ENCODE peak calls at places on chromosomes 2 and 18, in seven cellular contexts. One of them, this sample, is unnamed.

GRCh38 chr2:182907081-182907830 is 40.8 kb upstream of the FRZB start:
- DNase-seq in left lung: no peak
- DNase-seq in AG10803: no peak
- DNase-seq in GM13977: no peak
- DNase-seq in AG09319: no peak
- DNase-seq in activated B cell treated with CpG ODN at 0.5 μM for 24 hours: no peak
- DNase-seq in cardiac fibroblast: peak; percentile 22
- DNase-seq in this sample: no peak

GRCh38 chr2:221492606-221493005 is 79.5 kb downstream of the EPHA4 start:
- DNase-seq in left lung: no peak
- DNase-seq in AG10803: peak; percentile 84
- DNase-seq in GM13977: no peak
- DNase-seq in AG09319: no peak
- DNase-seq in activated B cell treated with CpG ODN at 0.5 μM for 24 hours: no peak
- DNase-seq in cardiac fibroblast: peak; percentile 8
- DNase-seq in this sample: no peak

GRCh38 chr18:32847719-32848118 is 74.9 kb upstream of the KLHL14 start:
- DNase-seq in left lung: no peak
- DNase-seq in AG10803: no peak
- DNase-seq in GM13977: no peak
- DNase-seq in AG09319: no peak
- DNase-seq in activated B cell treated with CpG ODN at 0.5 μM for 24 hours: no peak
- DNase-seq in cardiac fibroblast: no peak
- DNase-seq in this sample: no peak

GRCh38 chr2:219362524-219363164 is 25.1 kb downstream of the DNPEP start:
- DNase-seq in left lung: no peak
- DNase-seq in AG10803: peak; percentile 98
- DNase-seq in GM13977: peak; percentile 41
- DNase-seq in AG09319: peak; percentile 91
- DNase-seq in activated B cell treated with CpG ODN at 0.5 μM for 24 hours: no peak
- DNase-seq in cardiac fibroblast: peak; percentile 95
- DNase-seq in this sample: no peak

GRCh38 chr2:133641497-133641896 is 73.2 kb upstream of the NCKAP5 start:
- DNase-seq in left lung: no peak
- DNase-seq in AG10803: no peak
- DNase-seq in GM13977: no peak
- DNase-seq in AG09319: no peak
- DNase-seq in activated B cell treated with CpG ODN at 0.5 μM for 24 hours: no peak
- DNase-seq in cardiac fibroblast: peak; percentile 35
- DNase-seq in this sample: no peak

GRCh38 chr2:881204-881918 is 69.3 kb upstream of the SNTG2 start:
- DNase-seq in left lung: no peak
- DNase-seq in AG10803: peak; percentile 11
- DNase-seq in GM13977: peak; percentile 57
- DNase-seq in AG09319: peak; percentile 25
- DNase-seq in activated B cell treated with CpG ODN at 0.5 μM for 24 hours: no peak
- DNase-seq in cardiac fibroblast: no peak
- DNase-seq in this sample: no peak

GRCh38 chr18:61870151-61870550 is 22.7 kb downstream of the RNF152 start:
- DNase-seq in left lung: no peak
- DNase-seq in AG10803: peak; percentile 59
- DNase-seq in GM13977: no peak
- DNase-seq in AG09319: peak; percentile 62
- DNase-seq in activated B cell treated with CpG ODN at 0.5 μM for 24 hours: no peak
- DNase-seq in cardiac fibroblast: peak; percentile 74
- DNase-seq in this sample: no peak

GRCh38 chr2:203549406-203549805 is 14.3 kb upstream of the RAPH1 start:
- DNase-seq in left lung: no peak
- DNase-seq in AG10803: peak; percentile 49
- DNase-seq in GM13977: no peak
- DNase-seq in AG09319: no peak
- DNase-seq in activated B cell treated with CpG ODN at 0.5 μM for 24 hours: no peak
- DNase-seq in cardiac fibroblast: no peak
- DNase-seq in this sample: no peak

GRCh38 chr18:76490701-76491171 is 4.3 kb downstream of the ZNF516 start:
- DNase-seq in left lung: peak; percentile 88
- DNase-seq in AG10803: no peak
- DNase-seq in GM13977: peak; percentile 60
- DNase-seq in AG09319: no peak
- DNase-seq in activated B cell treated with CpG ODN at 0.5 μM for 24 hours: peak; percentile 44
- DNase-seq in cardiac fibroblast: peak; percentile 21
- DNase-seq in this sample: peak; percentile 65

GRCh38 chr2:144703852-144704324 is 184.0 kb upstream of the ZEB2 start:
- DNase-seq in left lung: no peak
- DNase-seq in AG10803: peak; percentile 74
- DNase-seq in GM13977: no peak
- DNase-seq in AG09319: peak; percentile 10
- DNase-seq in activated B cell treated with CpG ODN at 0.5 μM for 24 hours: peak; percentile 27
- DNase-seq in cardiac fibroblast: peak; percentile 89
- DNase-seq in this sample: no peak

GRCh38 chr2:238053195-238053776 is 7.5 kb upstream of the SCLY start:
- DNase-seq in left lung: no peak
- DNase-seq in AG10803: peak; percentile 13
- DNase-seq in GM13977: no peak
- DNase-seq in AG09319: no peak
- DNase-seq in activated B cell treated with CpG ODN at 0.5 μM for 24 hours: no peak
- DNase-seq in cardiac fibroblast: peak; percentile 21
- DNase-seq in this sample: no peak

GRCh38 chr2:55489467-55490062 is 30.0 kb upstream of the CFAP36 start:
- DNase-seq in left lung: no peak
- DNase-seq in AG10803: no peak
- DNase-seq in GM13977: no peak
- DNase-seq in AG09319: no peak
- DNase-seq in activated B cell treated with CpG ODN at 0.5 μM for 24 hours: no peak
- DNase-seq in cardiac fibroblast: no peak
- DNase-seq in this sample: no peak

GRCh38 chr2:176002684-176003225 is 688 bp upstream of the LNPK start:
- DNase-seq in left lung: no peak
- DNase-seq in AG10803: peak; percentile 11
- DNase-seq in GM13977: peak; percentile 23
- DNase-seq in AG09319: no peak
- DNase-seq in activated B cell treated with CpG ODN at 0.5 μM for 24 hours: no peak
- DNase-seq in cardiac fibroblast: peak; percentile 40
- DNase-seq in this sample: peak; percentile 23

GRCh38 chr2:206989306-206989705 is 50.0 kb downstream of the CPO start:
- DNase-seq in left lung: peak; percentile 82
- DNase-seq in AG10803: no peak
- DNase-seq in GM13977: peak; percentile 37
- DNase-seq in AG09319: no peak
- DNase-seq in activated B cell treated with CpG ODN at 0.5 μM for 24 hours: no peak
- DNase-seq in cardiac fibroblast: peak; percentile 32
- DNase-seq in this sample: peak; percentile 58

GRCh38 chr2:163553601-163554000 is 182.2 kb downstream of the FIGN start:
- DNase-seq in left lung: no peak
- DNase-seq in AG10803: peak; percentile 39
- DNase-seq in GM13977: no peak
- DNase-seq in AG09319: peak; percentile 2
- DNase-seq in activated B cell treated with CpG ODN at 0.5 μM for 24 hours: no peak
- DNase-seq in cardiac fibroblast: peak; percentile 20
- DNase-seq in this sample: no peak

GRCh38 chr2:24886640-24887324 is 33.3 kb downstream of the ADCY3 start:
- DNase-seq in left lung: no peak
- DNase-seq in AG10803: no peak
- DNase-seq in GM13977: no peak
- DNase-seq in AG09319: no peak
- DNase-seq in activated B cell treated with CpG ODN at 0.5 μM for 24 hours: peak; percentile 49
- DNase-seq in cardiac fibroblast: peak; percentile 33
- DNase-seq in this sample: no peak

GRCh38 chr2:172434821-172435607 is 7.6 kb downstream of the ITGA6 start:
- DNase-seq in left lung: no peak
- DNase-seq in AG10803: no peak
- DNase-seq in GM13977: no peak
- DNase-seq in AG09319: no peak
- DNase-seq in activated B cell treated with CpG ODN at 0.5 μM for 24 hours: no peak
- DNase-seq in cardiac fibroblast: no peak
- DNase-seq in this sample: no peak

GRCh38 chr18:69528439-69528838 is 127.8 kb downstream of the DOK6 start:
- DNase-seq in left lung: no peak
- DNase-seq in AG10803: peak; percentile 3
- DNase-seq in GM13977: no peak
- DNase-seq in AG09319: no peak
- DNase-seq in activated B cell treated with CpG ODN at 0.5 μM for 24 hours: no peak
- DNase-seq in cardiac fibroblast: peak; percentile 36
- DNase-seq in this sample: no peak

GRCh38 chr18:715626-716025 is 3.2 kb upstream of the ENOSF1 start:
- DNase-seq in left lung: no peak
- DNase-seq in AG10803: peak; percentile 77
- DNase-seq in GM13977: no peak
- DNase-seq in AG09319: peak; percentile 49
- DNase-seq in activated B cell treated with CpG ODN at 0.5 μM for 24 hours: no peak
- DNase-seq in cardiac fibroblast: peak; percentile 87
- DNase-seq in this sample: no peak

GRCh38 chr2:113831156-113831555 is 58.7 kb upstream of the ACTR3 start:
- DNase-seq in left lung: no peak
- DNase-seq in AG10803: peak; percentile 64
- DNase-seq in GM13977: no peak
- DNase-seq in AG09319: no peak
- DNase-seq in activated B cell treated with CpG ODN at 0.5 μM for 24 hours: no peak
- DNase-seq in cardiac fibroblast: peak; percentile 58
- DNase-seq in this sample: no peak

GRCh38 chr2:142220901-142221300 is 90.1 kb upstream of the LRP1B start:
- DNase-seq in left lung: no peak
- DNase-seq in AG10803: no peak
- DNase-seq in GM13977: no peak
- DNase-seq in AG09319: no peak
- DNase-seq in activated B cell treated with CpG ODN at 0.5 μM for 24 hours: no peak
- DNase-seq in cardiac fibroblast: peak; percentile 25
- DNase-seq in this sample: no peak

GRCh38 chr2:48148841-48149240 is 242.5 kb upstream of the FBXO11 start:
- DNase-seq in left lung: no peak
- DNase-seq in AG10803: no peak
- DNase-seq in GM13977: no peak
- DNase-seq in AG09319: no peak
- DNase-seq in activated B cell treated with CpG ODN at 0.5 μM for 24 hours: no peak
- DNase-seq in cardiac fibroblast: no peak
- DNase-seq in this sample: no peak

GRCh38 chr2:45134726-45135125 is 125.5 kb upstream of the SIX2 start:
- DNase-seq in left lung: no peak
- DNase-seq in AG10803: peak; percentile 38
- DNase-seq in GM13977: no peak
- DNase-seq in AG09319: no peak
- DNase-seq in activated B cell treated with CpG ODN at 0.5 μM for 24 hours: no peak
- DNase-seq in cardiac fibroblast: peak; percentile 86
- DNase-seq in this sample: no peak

DNA sequence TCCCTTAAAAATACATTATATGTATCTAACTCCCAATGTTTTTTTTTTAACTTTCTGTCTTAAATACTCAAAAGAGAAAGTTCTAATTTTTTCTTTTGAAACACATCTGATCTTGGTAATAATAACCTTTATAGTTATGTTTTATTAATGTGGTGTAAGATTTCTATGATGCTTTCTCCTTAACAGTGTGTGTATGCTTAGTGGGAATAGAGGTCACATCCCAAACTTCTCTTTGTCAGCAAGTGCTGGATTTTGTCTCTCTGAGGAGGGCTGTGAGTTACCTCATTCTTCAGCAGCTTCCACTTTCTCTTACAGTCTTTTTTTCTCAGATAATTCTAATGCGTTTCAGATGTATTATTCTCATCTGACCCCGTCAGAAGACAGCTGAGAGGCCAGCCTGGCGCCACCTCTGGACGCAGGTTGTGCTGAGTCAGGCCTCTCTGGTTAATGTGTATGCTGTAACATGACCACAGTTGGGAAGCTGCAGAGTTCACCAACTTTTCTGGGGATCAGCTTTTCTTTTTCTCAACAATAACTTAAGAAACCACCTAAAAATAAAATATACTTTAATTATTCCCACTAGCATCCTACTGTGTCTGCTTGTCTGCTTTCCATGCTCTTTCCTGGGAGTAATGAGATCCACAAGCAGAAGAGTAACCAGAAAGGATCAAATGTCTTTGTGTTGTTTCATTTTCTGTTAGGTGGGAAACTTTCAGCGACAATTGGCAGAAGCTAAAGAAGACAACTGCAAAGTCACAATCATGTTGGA is 79.5 kb downstream of the CCDC150 start:
- DNase-seq in left lung: peak; percentile 76
- DNase-seq in AG10803: peak; percentile 81
- DNase-seq in GM13977: peak; percentile 11
- DNase-seq in AG09319: peak; percentile 73
- DNase-seq in activated B cell treated with CpG ODN at 0.5 μM for 24 hours: no peak
- DNase-seq in cardiac fibroblast: peak; percentile 60
- DNase-seq in this sample: no peak
- TF ChIP-seq CTCF in left lung: no peak
- TF ChIP-seq CTCF in AG10803: peak; percentile 46
- TF ChIP-seq CTCF in GM13977: no peak
- TF ChIP-seq CTCF in AG09319: peak; percentile 49
- TF ChIP-seq CTCF in activated B cell treated with CpG ODN at 0.5 μM for 24 hours: no peak
- TF ChIP-seq CTCF in cardiac fibroblast: peak; percentile 24
- TF ChIP-seq CTCF in this sample: no peak

GRCh38 chr2:119234021-119235019 is 10.7 kb downstream of the STEAP3 start:
- DNase-seq in left lung: no peak
- DNase-seq in AG10803: no peak
- DNase-seq in GM13977: no peak
- DNase-seq in AG09319: no peak
- DNase-seq in activated B cell treated with CpG ODN at 0.5 μM for 24 hours: no peak
- DNase-seq in cardiac fibroblast: peak; percentile 29
- DNase-seq in this sample: no peak
- TF ChIP-seq CTCF in left lung: no peak
- TF ChIP-seq CTCF in AG10803: peak; percentile 45
- TF ChIP-seq CTCF in GM13977: peak; percentile 29
- TF ChIP-seq CTCF in AG09319: peak; percentile 19
- TF ChIP-seq CTCF in activated B cell treated with CpG ODN at 0.5 μM for 24 hours: no peak
- TF ChIP-seq CTCF in cardiac fibroblast: peak; percentile 38
- TF ChIP-seq CTCF in this sample: peak; percentile 9

GRCh38 chr2:190344275-190344827 is 962 bp downstream of the INPP1 start:
- DNase-seq in left lung: no peak
- DNase-seq in AG10803: peak; percentile 31
- DNase-seq in GM13977: peak; percentile 69
- DNase-seq in AG09319: no peak
- DNase-seq in activated B cell treated with CpG ODN at 0.5 μM for 24 hours: no peak
- DNase-seq in cardiac fibroblast: peak; percentile 33
- DNase-seq in this sample: peak; percentile 82
- TF ChIP-seq CTCF in left lung: no peak
- TF ChIP-seq CTCF in AG10803: peak; percentile 38
- TF ChIP-seq CTCF in GM13977: peak; percentile 58
- TF ChIP-seq CTCF in AG09319: peak; percentile 45
- TF ChIP-seq CTCF in activated B cell treated with CpG ODN at 0.5 μM for 24 hours: no peak
- TF ChIP-seq CTCF in cardiac fibroblast: peak; percentile 34
- TF ChIP-seq CTCF in this sample: peak; percentile 28

GRCh38 chr2:205946226-205946625 is 139.7 kb downstream of the INO80D start:
- DNase-seq in left lung: no peak
- DNase-seq in AG10803: no peak
- DNase-seq in GM13977: no peak
- DNase-seq in AG09319: no peak
- DNase-seq in activated B cell treated with CpG ODN at 0.5 μM for 24 hours: no peak
- DNase-seq in cardiac fibroblast: no peak
- DNase-seq in this sample: no peak

GRCh38 chr2:205948496-205948837 is 137.5 kb downstream of the INO80D start:
- DNase-seq in left lung: no peak
- DNase-seq in AG10803: no peak
- DNase-seq in GM13977: no peak
- DNase-seq in AG09319: no peak
- DNase-seq in activated B cell treated with CpG ODN at 0.5 μM for 24 hours: no peak
- DNase-seq in cardiac fibroblast: no peak
- DNase-seq in this sample: no peak

GRCh38 chr2:205947621-205948495 is 138.1 kb downstream of the INO80D start:
- DNase-seq in left lung: no peak
- DNase-seq in AG10803: peak; percentile 78
- DNase-seq in GM13977: peak; percentile 83
- DNase-seq in AG09319: peak; percentile 35
- DNase-seq in activated B cell treated with CpG ODN at 0.5 μM for 24 hours: peak; percentile 28
- DNase-seq in cardiac fibroblast: peak; percentile 79
- DNase-seq in this sample: peak; percentile 79

GRCh38 chr2:205954707-205955106 is 131.3 kb downstream of the INO80D start:
- DNase-seq in left lung: no peak
- DNase-seq in AG10803: no peak
- DNase-seq in GM13977: no peak
- DNase-seq in AG09319: no peak
- DNase-seq in activated B cell treated with CpG ODN at 0.5 μM for 24 hours: no peak
- DNase-seq in cardiac fibroblast: no peak
- DNase-seq in this sample: no peak

GRCh38 chr2:205948883-205949282 is 137.1 kb downstream of the INO80D start:
- DNase-seq in left lung: no peak
- DNase-seq in AG10803: no peak
- DNase-seq in GM13977: no peak
- DNase-seq in AG09319: no peak
- DNase-seq in activated B cell treated with CpG ODN at 0.5 μM for 24 hours: no peak
- DNase-seq in cardiac fibroblast: no peak
- DNase-seq in this sample: no peak
- TF ChIP-seq CTCF in left lung: no peak
- TF ChIP-seq CTCF in AG10803: peak; percentile 0
- TF ChIP-seq CTCF in GM13977: no peak
- TF ChIP-seq CTCF in AG09319: no peak
- TF ChIP-seq CTCF in activated B cell treated with CpG ODN at 0.5 μM for 24 hours: no peak
- TF ChIP-seq CTCF in cardiac fibroblast: no peak
- TF ChIP-seq CTCF in this sample: no peak

This sample was measured in GM20000.